ENCODE peak calls at places on chromosomes 1 and 21, in four cellular contexts. E, X, S and H are unnamed samples.

GRCh38 chr1:61079276-61079897 is 3.0 kb upstream of the NFIA start:
- DNase-seq in S (no peak), E (no peak), X (no peak), H (no peak)

GRCh38 chr1:51512611-51513010 is 6.5 kb downstream of the EPS15 start:
- DNase-seq in S (no peak), E (no peak), X (no peak), H (no peak)

GRCh38 chr1:197441990-197442389 is 173.9 kb downstream of the CRB1 start:
- DNase-seq in X (no peak), E (peak), S (peak), H (no peak)

GRCh38 chr1:40877681-40878080 is 15.5 kb upstream of the CITED4 start:
- DNase-seq in X (no peak), E (no peak), S (peak), H (peak)

GRCh38 chr1:175188936-175189335 is 3.6 kb downstream of the KIAA0040 start:
- DNase-seq in S (no peak), E (no peak), X (no peak), H (no peak)

GRCh38 chr1:230029244-230029643 is 37.8 kb upstream of the GALNT2 start:
- DNase-seq in S (no peak), X (peak), E (no peak), H (no peak)

GRCh38 chr1:159918918-159919195 is 6.5 kb downstream of the TAGLN2 start:
- DNase-seq in E (no peak), X (no peak), S (no peak), H (no peak)

GRCh38 chr1:62068978-62069377 is 125.7 kb upstream of the L1TD1 start:
- DNase-seq in X (no peak), S (peak), E (no peak), H (no peak)

GRCh38 chr1:173603056-173603591 is at the start of gene SLC9C2:
- DNase-seq in E (no peak), S (peak), X (no peak), H (no peak)

GRCh38 chr1:155961937-155962336 is 16.4 kb downstream of the ARHGEF2 start:
- DNase-seq in E (no peak), S (peak), X (no peak), H (peak)

GRCh38 chr1:92804721-92805169 is 19.8 kb upstream of the EVI5 start:
- DNase-seq in S (peak), E (peak), X (peak), H (peak)

GRCh38 chr1:16631248-16632043 is 18.1 kb upstream of the NBPF1 start:
- DNase-seq in S (no peak), E (no peak), X (no peak), H (no peak)

GRCh38 chr1:99777752-99778151 is 11.3 kb upstream of the FRRS1 start:
- DNase-seq in E (no peak), X (no peak), S (no peak), H (no peak)

GRCh38 chr21:43727571-43728466 is 8.9 kb downstream of the PDXK start:
- DNase-seq in S (no peak), X (peak), E (no peak), H (no peak)

GRCh38 chr1:29644812-29645211 is 408.5 kb downstream of the PTPRU start:
- DNase-seq in X (no peak), S (no peak), E (no peak), H (no peak)
- TF ChIP-seq CTCF in X (no peak), S (no peak), E (peak), H (peak)

DNA sequence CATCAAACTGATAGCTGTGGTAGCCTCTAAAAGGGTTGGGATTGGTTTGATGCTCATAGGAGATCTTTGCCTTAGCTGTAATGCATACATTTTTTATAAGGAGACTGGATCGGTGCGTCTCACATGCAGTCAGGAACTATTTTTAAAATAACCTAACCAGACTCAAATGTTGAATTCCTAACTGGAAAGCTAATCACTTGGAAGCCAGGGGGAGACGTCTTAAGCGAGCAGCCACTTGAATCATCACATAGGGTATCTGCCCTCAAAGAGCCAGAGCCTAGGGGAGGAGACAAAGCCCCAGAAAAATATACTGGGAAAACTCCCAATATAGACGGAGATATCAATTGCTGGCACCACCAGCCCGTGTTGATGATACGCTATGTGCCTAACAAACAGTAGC is 61.7 kb upstream of the PUM1 start:
- DNase-seq in E (no peak), S (peak), X (no peak), H (peak)
- TF ChIP-seq CTCF in E (no peak), S (no peak), X (no peak), H (peak)

GRCh38 chr21:15592271-15592860 is 137.4 kb upstream of the USP25 start:
- DNase-seq in S (peak), E (peak), X (no peak), H (peak)
- TF ChIP-seq CTCF in S (peak), E (peak), X (no peak), H (peak)

GRCh38 chr1:214952648-214953047 is 129.9 kb upstream of the KCNK2 start:
- DNase-seq in E (peak), X (peak), S (no peak), H (no peak)
- TF ChIP-seq CTCF in E (peak), X (no peak), S (no peak), H (peak)

GRCh38 chr1:108560430-108561144 is 687 bp downstream of the EEIG2 start:
- DNase-seq in E (peak), S (peak), X (peak), H (peak)
- TF ChIP-seq CTCF in E (no peak), S (no peak), X (no peak), H (no peak)

GRCh38 chr21:45473496-45474322 is 68.5 kb downstream of the SLC19A1 start:
- DNase-seq in E (no peak), X (no peak), S (no peak), H (no peak)
- TF ChIP-seq CTCF in E (no peak), X (no peak), S (no peak), H (no peak)